ENCODE peak calls at places on chromosomes 3 and 15, in nine cellular contexts. K is fibroblast of lung, X is IMR-90, H is PC-3, N is astrocyte, O is NT2/D1, D is HCT116, Z is neural progenitor cell, C is colonic mucosa. W is an unnamed sample.

GRCh38 chr3:149536429-149536828 is 61.9 kb downstream of the TM4SF4 start:
- DNase-seq in X (no peak), C (peak; percentile 24), D (no peak), N (peak; percentile 68), O (peak; percentile 25), Z (peak; percentile 81), H (no peak), K (peak; percentile 76), W (no peak)

GRCh38 chr3:60757724-60758123 is 493.5 kb downstream of the FHIT start:
- DNase-seq in N (no peak), H (no peak), O (no peak), Z (no peak), K (no peak), X (no peak), D (no peak), C (no peak), W (no peak)

GRCh38 chr15:74434260-74434915 is 630 bp upstream of the SEMA7A start:
- DNase-seq in H (no peak), O (no peak), D (no peak), Z (peak; percentile 34), C (no peak), X (peak; percentile 15), K (peak; percentile 35), N (no peak), W (no peak)

GRCh38 chr15:42510258-42511009 is 15.0 kb downstream of the SNAP23 start:
- DNase-seq in Z (no peak), C (no peak), K (peak; percentile 37), D (no peak), H (no peak), X (no peak), O (no peak), N (no peak), W (no peak)

GRCh38 chr3:176964656-176965055 is 232.6 kb downstream of the TBL1XR1 start:
- DNase-seq in X (no peak), C (no peak), O (no peak), N (peak; percentile 44), Z (no peak), H (no peak), D (no peak), K (peak; percentile 58), W (no peak)

GRCh38 chr15:73560501-73561117 is 72.6 kb downstream of the NPTN start:
- DNase-seq in D (peak; percentile 46), X (peak; percentile 84), O (peak; percentile 38), N (peak; percentile 42), H (peak; percentile 79), C (peak; percentile 38), Z (peak; percentile 49), K (peak; percentile 54), W (peak; percentile 89)

GRCh38 chr3:67389176-67389575 is 265.2 kb downstream of the SUCLG2 start:
- DNase-seq in O (no peak), C (no peak), X (no peak), N (no peak), D (no peak), H (no peak), Z (no peak), K (no peak), W (no peak)

GRCh38 chr3:185995352-185995751 is 57.5 kb upstream of the TRA2B start:
- DNase-seq in N (peak; percentile 81), H (no peak), X (peak; percentile 91), Z (no peak), K (peak; percentile 86), D (no peak), C (no peak), O (no peak), W (peak; percentile 74)

GRCh38 chr3:133563186-133563591 is 10.3 kb upstream of the CDV3 start:
- DNase-seq in H (no peak), D (no peak), C (no peak), O (no peak), Z (no peak), K (peak; percentile 51), X (peak; percentile 61), N (peak; percentile 38), W (peak; percentile 82)

GRCh38 chr15:74245342-74245931 is 9.3 kb downstream of the CCDC33 start:
- DNase-seq in H (no peak), Z (peak; percentile 81), N (no peak), K (no peak), C (no peak), O (no peak), X (no peak), D (no peak), W (no peak)

GRCh38 chr3:134904796-134905646 is 110.0 kb downstream of the EPHB1 start:
- DNase-seq in N (peak; percentile 23), Z (peak; percentile 34), K (peak; percentile 40), O (no peak), H (no peak), X (no peak), D (no peak), C (no peak), W (no peak)

GRCh38 chr3:42456211-42456610 is 45.8 kb upstream of the LYZL4 start:
- DNase-seq in N (no peak), Z (no peak), X (no peak), K (no peak), C (no peak), H (no peak), O (no peak), D (no peak), W (no peak)

GRCh38 chr15:78312551-78312950 is 13.1 kb upstream of the SKIC8 start:
- DNase-seq in D (no peak), O (no peak), Z (peak; percentile 84), K (no peak), N (no peak), H (no peak), X (no peak), C (no peak), W (no peak)

GRCh38 chr3:99128740-99129505 is 227.4 kb upstream of the DCBLD2 start:
- DNase-seq in Z (no peak), X (peak; percentile 97), H (peak; percentile 96), N (peak; percentile 99), O (no peak), K (peak; percentile 99), D (peak; percentile 79), C (no peak), W (peak; percentile 93)

GRCh38 chr3:71146673-71147072 is 436.9 kb downstream of the FOXP1 start:
- DNase-seq in Z (no peak), C (no peak), N (no peak), X (no peak), D (no peak), K (no peak), O (no peak), H (no peak), W (no peak)

GRCh38 chr3:52200981-52201679 is 3.2 kb downstream of the ALAS1 start:
- DNase-seq in H (no peak), X (peak; percentile 33), C (no peak), Z (no peak), O (no peak), D (no peak), K (no peak), N (no peak), W (peak; percentile 18)

GRCh38 chr3:27484002-27484844 is at the start of gene SLC4A7:
- DNase-seq in C (peak; percentile 98), N (peak; percentile 87), O (peak; percentile 93), X (peak; percentile 94), K (peak; percentile 95), D (peak; percentile 86), H (peak; percentile 97), Z (peak; percentile 98), W (peak; percentile 98)
- H3K4me3 ChIP-seq in C (peak within 1 kb of the TSS; percentile 91), N (peak within 1 kb of the TSS; percentile 86), O (peak within 1 kb of the TSS; percentile 66), X (peak within 1 kb of the TSS; percentile 62), K (peak within 1 kb of the TSS; percentile 77), D (peak within 1 kb of the TSS; percentile 96), H (peak within 1 kb of the TSS; percentile 88), Z (peak within 1 kb of the TSS; percentile 90), W (peak within 1 kb of the TSS; percentile 98)

GRCh38 chr3:50263443-50264388 is 5.2 kb upstream of the SEMA3B start:
- DNase-seq in C (no peak), D (no peak), K (no peak), Z (no peak), N (no peak), H (no peak), O (no peak), X (no peak), W (no peak)
- H3K9ac ChIP-seq in C (no peak overlapping the region), D (peak overlapping the region; percentile 62), K (no peak overlapping the region), Z (no peak overlapping the region), N (peak overlapping the region; percentile 34), H (peak overlapping the region; percentile 4), O (peak overlapping the region; percentile 92), X (peak overlapping the region; percentile 44), W (peak overlapping the region; percentile 38)

DNA sequence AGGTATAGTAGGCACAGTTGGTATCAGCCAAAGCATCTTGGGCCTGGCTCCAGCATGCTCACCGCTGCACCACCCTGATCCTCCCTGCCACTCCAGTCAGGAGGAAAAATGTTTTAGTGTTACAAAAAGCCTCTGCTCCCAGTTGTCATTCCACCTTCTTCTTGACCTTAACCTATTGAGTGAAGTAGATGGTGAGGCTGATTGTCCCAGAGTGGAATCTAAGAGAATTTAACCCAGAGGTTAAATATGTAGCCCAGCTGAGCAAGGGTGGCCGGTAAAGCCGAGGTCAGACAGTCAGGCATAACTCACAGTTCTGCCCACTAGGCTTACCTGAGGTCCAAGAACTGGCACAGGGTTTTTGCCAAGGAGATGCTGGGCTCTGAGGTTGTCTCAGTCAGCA is 30.7 kb upstream of the TNIK start:
- DNase-seq in H (no peak), O (no peak), Z (no peak), D (no peak), C (no peak), X (no peak), K (no peak), N (no peak), W (no peak)
- H3K4me1 ChIP-seq in H (no peaks in the 10 kb centered on the region), O (no peaks in the 10 kb centered on the region), Z (no peaks in the 10 kb centered on the region), D (no peaks in the 10 kb centered on the region), C (no peaks in the 10 kb centered on the region), X (no peaks in the 10 kb centered on the region), K (no peaks in the 10 kb centered on the region), N (no peaks in the 10 kb centered on the region), W (no peaks in the 10 kb centered on the region)

GRCh38 chr15:85702321-85703230 is 92.1 kb downstream of the KLHL25 start:
- DNase-seq in X (peak; percentile 75), Z (peak; percentile 17), N (peak; percentile 46), H (no peak), O (no peak), C (no peak), K (peak; percentile 45), D (no peak), W (peak; percentile 40)

GRCh38 chr15:85700767-85701166 is 94.0 kb downstream of the KLHL25 start:
- DNase-seq in K (no peak), O (no peak), N (no peak), H (no peak), D (no peak), X (no peak), Z (no peak), C (no peak), W (no peak)

GRCh38 chr15:85704720-85705119 is 90.0 kb downstream of the KLHL25 start:
- DNase-seq in H (no peak), O (no peak), D (no peak), Z (no peak), N (no peak), C (no peak), X (no peak), K (no peak), W (peak; percentile 30)

GRCh38 chr15:85706779-85707518 is 87.8 kb downstream of the KLHL25 start:
- DNase-seq in Z (no peak), D (no peak), N (peak; percentile 87), O (no peak), C (peak; percentile 45), X (peak; percentile 36), K (peak; percentile 85), H (no peak), W (peak; percentile 8)

DNA sequence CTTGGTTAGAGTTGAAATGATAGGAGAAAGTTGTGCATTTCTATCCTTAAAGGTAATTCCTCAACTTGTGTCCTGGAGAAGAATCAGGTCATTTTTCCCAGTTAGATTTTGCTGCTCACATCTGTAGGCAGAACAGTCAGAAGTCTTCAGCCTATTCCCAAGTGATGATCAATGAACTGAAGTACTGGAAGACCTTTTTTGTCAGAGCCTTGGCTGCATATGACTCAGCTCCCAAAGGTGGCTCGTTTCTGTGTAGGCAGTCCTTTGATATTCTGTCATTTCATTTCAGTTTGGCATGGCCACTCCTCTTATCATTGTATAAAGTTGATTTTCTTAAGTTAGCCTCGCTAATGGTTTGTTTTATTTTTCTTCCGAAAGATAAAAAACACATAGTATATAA is 90.7 kb downstream of the KLHL25 start:
- DNase-seq in D (no peak), O (no peak), H (no peak), N (peak; percentile 24), C (no peak), Z (no peak), K (peak; percentile 36), X (peak; percentile 29), W (no peak)
- H3K4me3 ChIP-seq in D (no peak overlapping the region), O (no peak overlapping the region), H (no peak overlapping the region), N (no peak overlapping the region), C (no peak overlapping the region), Z (no peak overlapping the region), K (no peak overlapping the region), X (no peak overlapping the region), W (peak overlapping the region; percentile 61)